ENCODE peak calls at places on chromosomes 1 and 21, in four cellular contexts. M is HL-60, I is transverse colon, O is K562. C is an unnamed sample.

GRCh38 chr1:232443372-232443771 is 186.6 kb downstream of the SIPA1L2 start:
- DNase-seq in M (no peak), I (no peak), O (no peak), C (no peak)

GRCh38 chr1:181390350-181391080 is 92.8 kb upstream of the CACNA1E start:
- DNase-seq in M (no peak), I (no peak), O (no peak), C (no peak)

GRCh38 chr1:56803561-56804156 is 15.5 kb downstream of the FYB2 start:
- DNase-seq in M (peak; percentile 12), I (peak; percentile 56), O (peak; percentile 32), C (peak; percentile 48)

GRCh38 chr21:38401527-38401926 is 96.8 kb downstream of the ERG start:
- DNase-seq in M (no peak), I (no peak), O (no peak), C (no peak)

GRCh38 chr1:177505905-177506590 is 335.3 kb downstream of the BRINP2 start:
- DNase-seq in M (no peak), I (no peak), O (no peak), C (no peak)

GRCh38 chr1:67838180-67838912 is 5.1 kb upstream of the GNG12 start:
- DNase-seq in M (no peak), I (no peak), O (no peak), C (no peak)

GRCh38 chr1:116092752-116093489 is 18.3 kb upstream of the MAB21L3 start:
- DNase-seq in M (no peak), I (no peak), O (no peak), C (no peak)

GRCh38 chr1:59505596-59506028 is 208.7 kb downstream of the FGGY start:
- DNase-seq in M (no peak), I (no peak), O (no peak), C (no peak)

GRCh38 chr1:227845115-227845389 is 29.6 kb downstream of the PRSS38 start:
- DNase-seq in M (no peak), I (no peak), O (no peak), C (no peak)

GRCh38 chr1:29900727-29901126 is 664.4 kb downstream of the PTPRU start:
- DNase-seq in M (no peak), I (no peak), O (no peak), C (no peak)

GRCh38 chr1:55334140-55334539 is 119.0 kb upstream of the USP24 start:
- DNase-seq in M (no peak), I (no peak), O (no peak), C (no peak)

GRCh38 chr1:46400398-46400797 is 6.3 kb downstream of the FAAH start:
- DNase-seq in M (no peak), I (peak; percentile 39), O (no peak), C (no peak)

GRCh38 chr1:160664573-160665051 is 17.8 kb upstream of the SLAMF1 start:
- DNase-seq in M (no peak), I (peak; percentile 33), O (no peak), C (no peak)

GRCh38 chr1:151980287-151981177 is 13.1 kb downstream of the S100A10 start:
- DNase-seq in M (no peak), I (peak; percentile 37), O (no peak), C (no peak)

GRCh38 chr1:152436593-152437338 is 22.7 kb upstream of the CRNN start:
- DNase-seq in M (no peak), I (no peak), O (no peak), C (no peak)

GRCh38 chr1:210342986-210343780 is 14.5 kb downstream of the HHAT start:
- DNase-seq in M (no peak), I (no peak), O (no peak), C (no peak)

GRCh38 chr1:162844153-162844552 is 16.8 kb downstream of the CCDC190 start:
- DNase-seq in M (no peak), I (no peak), O (no peak), C (no peak)

GRCh38 chr1:212640223-212640885 is 31.8 kb downstream of the ATF3 start:
- DNase-seq in M (no peak), I (no peak), O (no peak), C (no peak)

GRCh38 chr1:113388621-113389355 is 1.5 kb upstream of the MAGI3 start:
- DNase-seq in M (no peak), I (peak; percentile 55), O (peak; percentile 19), C (peak; percentile 91)

GRCh38 chr1:43969746-43970466 is at the start of gene DPH2:
- DNase-seq in M (peak; percentile 99), I (peak; percentile 97), O (peak; percentile 98), C (peak; percentile 96)

GRCh38 chr1:167401260-167401873 is 117.0 kb downstream of the CD247 start:
- DNase-seq in M (peak; percentile 57), I (peak; percentile 71), O (peak; percentile 38), C (peak; percentile 39)

GRCh38 chr1:233168384-233168783 is 127.1 kb downstream of the PCNX2 start:
- DNase-seq in M (no peak), I (no peak), O (no peak), C (no peak)

GRCh38 chr21:17699524-17700189 is 87.0 kb upstream of the BTG3 start:
- DNase-seq in M (no peak), I (no peak), O (no peak), C (no peak)

GRCh38 chr1:147561473-147561840 is 20.2 kb downstream of the BCL9 start:
- DNase-seq in M (no peak), I (no peak), O (no peak), C (no peak)

GRCh38 chr1:77514871-77515776 is 167.3 kb downstream of the ZZZ3 start:
- DNase-seq in M (peak; percentile 65), I (no peak), O (no peak), C (peak; percentile 31)

GRCh38 chr21:40546657-40547056 is 300.3 kb downstream of the DSCAM start:
- DNase-seq in M (peak; percentile 60), I (no peak), O (no peak), C (no peak)

GRCh38 chr1:156420209-156421061 is 51.4 kb downstream of the RHBG start:
- DNase-seq in M (peak; percentile 50), I (no peak), O (peak; percentile 51), C (no peak)

GRCh38 chr1:220695426-220695825 is 5.3 kb downstream of the C1orf115 start:
- DNase-seq in M (no peak), I (no peak), O (no peak), C (no peak)

GRCh38 chr1:220692436-220693228 is 2.5 kb downstream of the C1orf115 start:
- DNase-seq in M (no peak), I (no peak), O (no peak), C (no peak)

GRCh38 chr1:220696863-220697231 is 6.7 kb downstream of the C1orf115 start:
- DNase-seq in M (no peak), I (no peak), O (no peak), C (no peak)

GRCh38 chr1:220696226-220696862 is 6.2 kb downstream of the C1orf115 start:
- DNase-seq in M (no peak), I (no peak), O (no peak), C (no peak)

GRCh38 chr1:220694866-220695382 is 4.8 kb downstream of the C1orf115 start:
- DNase-seq in M (no peak), I (no peak), O (no peak), C (no peak)
- TF ChIP-seq POLR2AphosphoS5 in M (no peak), I (no peak), O (no peak), C (no peak)

GRCh38 chr21:45220106-45220505 is 67.6 kb downstream of the POFUT2 start:
- DNase-seq in M (no peak), I (no peak), O (no peak), C (no peak)
- TF ChIP-seq POLR2AphosphoS5 in M (no peak), I (no peak), O (no peak), C (no peak)

GRCh38 chr1:4165901-4166300 is 265.8 kb upstream of the C1orf174 start:
- DNase-seq in M (no peak), I (no peak), O (no peak), C (no peak)
- TF ChIP-seq POLR2AphosphoS5 in M (no peak), I (no peak), O (no peak), C (no peak)

GRCh38 chr1:108963052-108963686 is at the start of gene CLCC1:
- DNase-seq in M (peak; percentile 95), I (peak; percentile 97), O (peak; percentile 98), C (peak; percentile 83)
- TF ChIP-seq POLR2AphosphoS5 in M (peak; percentile 85), I (peak; percentile 96), O (peak; percentile 93), C (peak; percentile 88)

C was measured in HepG2.